ENCODE peak calls at places on chromosomes 13 and 19, in seven cellular contexts. One of them, this sample, is unnamed.

GRCh38 chr13:34748078-34748477 is 194.0 kb upstream of the NBEA start:
- DNase-seq in EH: no peak
- DNase-seq in NCI-H2107: peak; percentile 7
- DNase-seq in HFF-Myc: no peak
- DNase-seq in activated T-cell treated with anti-CD3 and anti-CD28 coated beads, Interleukin-2, amount 50 U/mL, for 72 hours: no peak
- DNase-seq in heart right ventricle: no peak
- DNase-seq in activated T-helper 1 cell treated with anti-CD3 and anti-CD28 coated beads, Interleukin-12 subunit alpha, Interleukin-12 subunit beta, Interleukin-2, Interleukin-4 antibody, amounts not matched to agents 30 ng/mL and 10 ng/mL and 1 ng/mL, durations not matched to agents 14 hours and 24 hours and 36 hours: no peak
- DNase-seq in this sample: no peak

GRCh38 chr13:50375792-50376191 is 360.5 kb downstream of the KCNRG start:
- DNase-seq in EH: peak; percentile 44
- DNase-seq in NCI-H2107: no peak
- DNase-seq in HFF-Myc: no peak
- DNase-seq in activated T-cell treated with anti-CD3 and anti-CD28 coated beads, Interleukin-2, amount 50 U/mL, for 72 hours: no peak
- DNase-seq in heart right ventricle: no peak
- DNase-seq in activated T-helper 1 cell treated with anti-CD3 and anti-CD28 coated beads, Interleukin-12 subunit alpha, Interleukin-12 subunit beta, Interleukin-2, Interleukin-4 antibody, amounts not matched to agents 30 ng/mL and 10 ng/mL and 1 ng/mL, durations not matched to agents 14 hours and 24 hours and 36 hours: no peak
- DNase-seq in this sample: no peak

GRCh38 chr13:39516140-39516539 is 86.9 kb downstream of the LHFPL6 start:
- DNase-seq in EH: peak; percentile 40
- DNase-seq in NCI-H2107: no peak
- DNase-seq in HFF-Myc: no peak
- DNase-seq in activated T-cell treated with anti-CD3 and anti-CD28 coated beads, Interleukin-2, amount 50 U/mL, for 72 hours: no peak
- DNase-seq in heart right ventricle: no peak
- DNase-seq in activated T-helper 1 cell treated with anti-CD3 and anti-CD28 coated beads, Interleukin-12 subunit alpha, Interleukin-12 subunit beta, Interleukin-2, Interleukin-4 antibody, amounts not matched to agents 30 ng/mL and 10 ng/mL and 1 ng/mL, durations not matched to agents 14 hours and 24 hours and 36 hours: no peak
- DNase-seq in this sample: no peak

GRCh38 chr19:46786236-46787039 is 2.0 kb downstream of the SLC1A5 start:
- DNase-seq in EH: peak; percentile 91
- DNase-seq in NCI-H2107: no peak
- DNase-seq in HFF-Myc: no peak
- DNase-seq in activated T-cell treated with anti-CD3 and anti-CD28 coated beads, Interleukin-2, amount 50 U/mL, for 72 hours: peak; percentile 85
- DNase-seq in heart right ventricle: peak; percentile 59
- DNase-seq in activated T-helper 1 cell treated with anti-CD3 and anti-CD28 coated beads, Interleukin-12 subunit alpha, Interleukin-12 subunit beta, Interleukin-2, Interleukin-4 antibody, amounts not matched to agents 30 ng/mL and 10 ng/mL and 1 ng/mL, durations not matched to agents 14 hours and 24 hours and 36 hours: peak; percentile 77
- DNase-seq in this sample: peak; percentile 93

GRCh38 chr13:109494955-109495354 is 291.4 kb downstream of the IRS2 start:
- DNase-seq in EH: peak; percentile 65
- DNase-seq in NCI-H2107: no peak
- DNase-seq in HFF-Myc: no peak
- DNase-seq in activated T-cell treated with anti-CD3 and anti-CD28 coated beads, Interleukin-2, amount 50 U/mL, for 72 hours: no peak
- DNase-seq in heart right ventricle: no peak
- DNase-seq in activated T-helper 1 cell treated with anti-CD3 and anti-CD28 coated beads, Interleukin-12 subunit alpha, Interleukin-12 subunit beta, Interleukin-2, Interleukin-4 antibody, amounts not matched to agents 30 ng/mL and 10 ng/mL and 1 ng/mL, durations not matched to agents 14 hours and 24 hours and 36 hours: no peak
- DNase-seq in this sample: no peak

GRCh38 chr19:4379383-4380253 is 20.7 kb downstream of the SH3GL1 start:
- DNase-seq in EH: peak; percentile 50
- DNase-seq in NCI-H2107: no peak
- DNase-seq in HFF-Myc: no peak
- DNase-seq in activated T-cell treated with anti-CD3 and anti-CD28 coated beads, Interleukin-2, amount 50 U/mL, for 72 hours: peak; percentile 42
- DNase-seq in heart right ventricle: no peak
- DNase-seq in activated T-helper 1 cell treated with anti-CD3 and anti-CD28 coated beads, Interleukin-12 subunit alpha, Interleukin-12 subunit beta, Interleukin-2, Interleukin-4 antibody, amounts not matched to agents 30 ng/mL and 10 ng/mL and 1 ng/mL, durations not matched to agents 14 hours and 24 hours and 36 hours: no peak
- DNase-seq in this sample: peak; percentile 61

GRCh38 chr13:40206241-40207109 is 460.0 kb downstream of the FOXO1 start:
- DNase-seq in EH: no peak
- DNase-seq in NCI-H2107: no peak
- DNase-seq in HFF-Myc: no peak
- DNase-seq in activated T-cell treated with anti-CD3 and anti-CD28 coated beads, Interleukin-2, amount 50 U/mL, for 72 hours: peak; percentile 55
- DNase-seq in heart right ventricle: no peak
- DNase-seq in activated T-helper 1 cell treated with anti-CD3 and anti-CD28 coated beads, Interleukin-12 subunit alpha, Interleukin-12 subunit beta, Interleukin-2, Interleukin-4 antibody, amounts not matched to agents 30 ng/mL and 10 ng/mL and 1 ng/mL, durations not matched to agents 14 hours and 24 hours and 36 hours: peak; percentile 32
- DNase-seq in this sample: peak; percentile 68

GRCh38 chr13:21573920-21574712 is 29.9 kb downstream of the MICU2 start:
- DNase-seq in EH: no peak
- DNase-seq in NCI-H2107: no peak
- DNase-seq in HFF-Myc: no peak
- DNase-seq in activated T-cell treated with anti-CD3 and anti-CD28 coated beads, Interleukin-2, amount 50 U/mL, for 72 hours: no peak
- DNase-seq in heart right ventricle: no peak
- DNase-seq in activated T-helper 1 cell treated with anti-CD3 and anti-CD28 coated beads, Interleukin-12 subunit alpha, Interleukin-12 subunit beta, Interleukin-2, Interleukin-4 antibody, amounts not matched to agents 30 ng/mL and 10 ng/mL and 1 ng/mL, durations not matched to agents 14 hours and 24 hours and 36 hours: no peak
- DNase-seq in this sample: no peak

GRCh38 chr19:10416380-10417257 is 3.7 kb upstream of the PDE4A start:
- DNase-seq in EH: peak; percentile 82
- DNase-seq in NCI-H2107: peak; percentile 50
- DNase-seq in HFF-Myc: no peak
- DNase-seq in activated T-cell treated with anti-CD3 and anti-CD28 coated beads, Interleukin-2, amount 50 U/mL, for 72 hours: peak; percentile 99
- DNase-seq in heart right ventricle: peak; percentile 83
- DNase-seq in activated T-helper 1 cell treated with anti-CD3 and anti-CD28 coated beads, Interleukin-12 subunit alpha, Interleukin-12 subunit beta, Interleukin-2, Interleukin-4 antibody, amounts not matched to agents 30 ng/mL and 10 ng/mL and 1 ng/mL, durations not matched to agents 14 hours and 24 hours and 36 hours: peak; percentile 94
- DNase-seq in this sample: peak; percentile 96

GRCh38 chr19:10747271-10747670 is 29.4 kb downstream of the DNM2 start:
- DNase-seq in EH: no peak
- DNase-seq in NCI-H2107: no peak
- DNase-seq in HFF-Myc: no peak
- DNase-seq in activated T-cell treated with anti-CD3 and anti-CD28 coated beads, Interleukin-2, amount 50 U/mL, for 72 hours: no peak
- DNase-seq in heart right ventricle: no peak
- DNase-seq in activated T-helper 1 cell treated with anti-CD3 and anti-CD28 coated beads, Interleukin-12 subunit alpha, Interleukin-12 subunit beta, Interleukin-2, Interleukin-4 antibody, amounts not matched to agents 30 ng/mL and 10 ng/mL and 1 ng/mL, durations not matched to agents 14 hours and 24 hours and 36 hours: no peak
- DNase-seq in this sample: no peak

GRCh38 chr19:21603431-21604153 is 98.2 kb downstream of the ZNF429 start:
- DNase-seq in EH: peak; percentile 11
- DNase-seq in NCI-H2107: no peak
- DNase-seq in HFF-Myc: no peak
- DNase-seq in activated T-cell treated with anti-CD3 and anti-CD28 coated beads, Interleukin-2, amount 50 U/mL, for 72 hours: no peak
- DNase-seq in heart right ventricle: no peak
- DNase-seq in activated T-helper 1 cell treated with anti-CD3 and anti-CD28 coated beads, Interleukin-12 subunit alpha, Interleukin-12 subunit beta, Interleukin-2, Interleukin-4 antibody, amounts not matched to agents 30 ng/mL and 10 ng/mL and 1 ng/mL, durations not matched to agents 14 hours and 24 hours and 36 hours: no peak
- DNase-seq in this sample: no peak

GRCh38 chr13:112887151-112887550 is 81.9 kb upstream of the MCF2L start:
- DNase-seq in EH: no peak
- DNase-seq in NCI-H2107: peak; percentile 36
- DNase-seq in HFF-Myc: no peak
- DNase-seq in activated T-cell treated with anti-CD3 and anti-CD28 coated beads, Interleukin-2, amount 50 U/mL, for 72 hours: no peak
- DNase-seq in heart right ventricle: no peak
- DNase-seq in activated T-helper 1 cell treated with anti-CD3 and anti-CD28 coated beads, Interleukin-12 subunit alpha, Interleukin-12 subunit beta, Interleukin-2, Interleukin-4 antibody, amounts not matched to agents 30 ng/mL and 10 ng/mL and 1 ng/mL, durations not matched to agents 14 hours and 24 hours and 36 hours: no peak
- DNase-seq in this sample: no peak

GRCh38 chr13:39765801-39766463 is 110.5 kb downstream of the COG6 start:
- DNase-seq in EH: peak; percentile 52
- DNase-seq in NCI-H2107: peak; percentile 21
- DNase-seq in HFF-Myc: no peak
- DNase-seq in activated T-cell treated with anti-CD3 and anti-CD28 coated beads, Interleukin-2, amount 50 U/mL, for 72 hours: peak; percentile 34
- DNase-seq in heart right ventricle: peak; percentile 34
- DNase-seq in activated T-helper 1 cell treated with anti-CD3 and anti-CD28 coated beads, Interleukin-12 subunit alpha, Interleukin-12 subunit beta, Interleukin-2, Interleukin-4 antibody, amounts not matched to agents 30 ng/mL and 10 ng/mL and 1 ng/mL, durations not matched to agents 14 hours and 24 hours and 36 hours: no peak
- DNase-seq in this sample: peak; percentile 61

GRCh38 chr13:113548171-113548641 is 36.3 kb upstream of the TFDP1 start:
- DNase-seq in EH: peak; percentile 77
- DNase-seq in NCI-H2107: no peak
- DNase-seq in HFF-Myc: no peak
- DNase-seq in activated T-cell treated with anti-CD3 and anti-CD28 coated beads, Interleukin-2, amount 50 U/mL, for 72 hours: no peak
- DNase-seq in heart right ventricle: no peak
- DNase-seq in activated T-helper 1 cell treated with anti-CD3 and anti-CD28 coated beads, Interleukin-12 subunit alpha, Interleukin-12 subunit beta, Interleukin-2, Interleukin-4 antibody, amounts not matched to agents 30 ng/mL and 10 ng/mL and 1 ng/mL, durations not matched to agents 14 hours and 24 hours and 36 hours: no peak
- DNase-seq in this sample: no peak

GRCh38 chr19:3497757-3498515 is 2.5 kb downstream of the DOHH start:
- DNase-seq in EH: no peak
- DNase-seq in NCI-H2107: no peak
- DNase-seq in HFF-Myc: no peak
- DNase-seq in activated T-cell treated with anti-CD3 and anti-CD28 coated beads, Interleukin-2, amount 50 U/mL, for 72 hours: no peak
- DNase-seq in heart right ventricle: no peak
- DNase-seq in activated T-helper 1 cell treated with anti-CD3 and anti-CD28 coated beads, Interleukin-12 subunit alpha, Interleukin-12 subunit beta, Interleukin-2, Interleukin-4 antibody, amounts not matched to agents 30 ng/mL and 10 ng/mL and 1 ng/mL, durations not matched to agents 14 hours and 24 hours and 36 hours: no peak
- DNase-seq in this sample: no peak